ENCODE peak calls at places on chromosomes 2 and 18, in five cellular contexts. One of them, this sample, is unnamed.

GRCh38 chr2:157874278-157874825 is 1.8 kb downstream of the ACVR1 start:
- DNase-seq in upper lobe of right lung: no peak
- DNase-seq in ELF-1: no peak
- DNase-seq in stimulated activated CD4-positive, alpha-beta T cell treated with anti-CD3 and anti-CD28 coated beads, Interleukin-2, amount 100 ng/mL, for 48 hours: no peak
- DNase-seq in MCF 10A: no peak
- DNase-seq in this sample: no peak

GRCh38 chr2:233068762-233069418 is 8.7 kb downstream of the INPP5D start:
- DNase-seq in MCF 10A: no peak
- DNase-seq in stimulated activated CD4-positive, alpha-beta T cell treated with anti-CD3 and anti-CD28 coated beads, Interleukin-2, amount 100 ng/mL, for 48 hours: no peak
- DNase-seq in upper lobe of right lung: peak; percentile 48
- DNase-seq in ELF-1: no peak
- DNase-seq in this sample: no peak

GRCh38 chr2:73373335-73373734 is 12.3 kb upstream of the ALMS1 start:
- DNase-seq in ELF-1: no peak
- DNase-seq in upper lobe of right lung: no peak
- DNase-seq in MCF 10A: no peak
- DNase-seq in stimulated activated CD4-positive, alpha-beta T cell treated with anti-CD3 and anti-CD28 coated beads, Interleukin-2, amount 100 ng/mL, for 48 hours: no peak
- DNase-seq in this sample: no peak

GRCh38 chr18:22831441-22831904 is 101.7 kb upstream of the RBBP8 start:
- DNase-seq in ELF-1: no peak
- DNase-seq in MCF 10A: peak; percentile 97
- DNase-seq in stimulated activated CD4-positive, alpha-beta T cell treated with anti-CD3 and anti-CD28 coated beads, Interleukin-2, amount 100 ng/mL, for 48 hours: no peak
- DNase-seq in upper lobe of right lung: no peak
- DNase-seq in this sample: no peak

GRCh38 chr2:105194022-105194681 is 47.4 kb upstream of the GPR45 start:
- DNase-seq in stimulated activated CD4-positive, alpha-beta T cell treated with anti-CD3 and anti-CD28 coated beads, Interleukin-2, amount 100 ng/mL, for 48 hours: no peak
- DNase-seq in MCF 10A: no peak
- DNase-seq in ELF-1: no peak
- DNase-seq in upper lobe of right lung: no peak
- DNase-seq in this sample: no peak

GRCh38 chr2:64120928-64121327 is 23.3 kb downstream of the PELI1 start:
- DNase-seq in upper lobe of right lung: no peak
- DNase-seq in ELF-1: no peak
- DNase-seq in MCF 10A: peak; percentile 59
- DNase-seq in stimulated activated CD4-positive, alpha-beta T cell treated with anti-CD3 and anti-CD28 coated beads, Interleukin-2, amount 100 ng/mL, for 48 hours: no peak
- DNase-seq in this sample: no peak

GRCh38 chr2:49262815-49263560 is 108.7 kb upstream of the FSHR start:
- DNase-seq in upper lobe of right lung: no peak
- DNase-seq in stimulated activated CD4-positive, alpha-beta T cell treated with anti-CD3 and anti-CD28 coated beads, Interleukin-2, amount 100 ng/mL, for 48 hours: no peak
- DNase-seq in ELF-1: no peak
- DNase-seq in MCF 10A: no peak
- DNase-seq in this sample: no peak

GRCh38 chr18:43170586-43170985 is 55.1 kb upstream of the RIT2 start:
- DNase-seq in upper lobe of right lung: no peak
- DNase-seq in MCF 10A: no peak
- DNase-seq in stimulated activated CD4-positive, alpha-beta T cell treated with anti-CD3 and anti-CD28 coated beads, Interleukin-2, amount 100 ng/mL, for 48 hours: no peak
- DNase-seq in ELF-1: peak; percentile 6
- DNase-seq in this sample: no peak

GRCh38 chr2:230170532-230170931 is 49.3 kb downstream of the SP110 start:
- DNase-seq in upper lobe of right lung: no peak
- DNase-seq in stimulated activated CD4-positive, alpha-beta T cell treated with anti-CD3 and anti-CD28 coated beads, Interleukin-2, amount 100 ng/mL, for 48 hours: no peak
- DNase-seq in MCF 10A: no peak
- DNase-seq in ELF-1: no peak
- DNase-seq in this sample: no peak

GRCh38 chr2:74267068-74267467 is 68.7 kb downstream of the MTHFD2 start:
- DNase-seq in ELF-1: no peak
- DNase-seq in MCF 10A: peak; percentile 63
- DNase-seq in upper lobe of right lung: no peak
- DNase-seq in stimulated activated CD4-positive, alpha-beta T cell treated with anti-CD3 and anti-CD28 coated beads, Interleukin-2, amount 100 ng/mL, for 48 hours: peak; percentile 28
- DNase-seq in this sample: no peak

GRCh38 chr2:217958889-217959235 is 43.9 kb downstream of the TNS1 start:
- DNase-seq in MCF 10A: no peak
- DNase-seq in stimulated activated CD4-positive, alpha-beta T cell treated with anti-CD3 and anti-CD28 coated beads, Interleukin-2, amount 100 ng/mL, for 48 hours: no peak
- DNase-seq in ELF-1: no peak
- DNase-seq in upper lobe of right lung: peak; percentile 27
- DNase-seq in this sample: no peak

GRCh38 chr18:45997689-45998088 is 30.6 kb upstream of the EPG5 start:
- DNase-seq in upper lobe of right lung: no peak
- DNase-seq in ELF-1: no peak
- DNase-seq in MCF 10A: no peak
- DNase-seq in stimulated activated CD4-positive, alpha-beta T cell treated with anti-CD3 and anti-CD28 coated beads, Interleukin-2, amount 100 ng/mL, for 48 hours: peak; percentile 25
- DNase-seq in this sample: no peak

GRCh38 chr2:234292205-234292954 is 204.5 kb downstream of the ARL4C start:
- DNase-seq in MCF 10A: no peak
- DNase-seq in upper lobe of right lung: no peak
- DNase-seq in stimulated activated CD4-positive, alpha-beta T cell treated with anti-CD3 and anti-CD28 coated beads, Interleukin-2, amount 100 ng/mL, for 48 hours: peak; percentile 50
- DNase-seq in ELF-1: no peak
- DNase-seq in this sample: no peak

GRCh38 chr2:40579247-40579646 is 127.4 kb upstream of the SLC8A1 start:
- DNase-seq in ELF-1: no peak
- DNase-seq in upper lobe of right lung: no peak
- DNase-seq in MCF 10A: no peak
- DNase-seq in stimulated activated CD4-positive, alpha-beta T cell treated with anti-CD3 and anti-CD28 coated beads, Interleukin-2, amount 100 ng/mL, for 48 hours: no peak
- DNase-seq in this sample: no peak

GRCh38 chr2:144776766-144777165 is 256.8 kb upstream of the ZEB2 start:
- DNase-seq in stimulated activated CD4-positive, alpha-beta T cell treated with anti-CD3 and anti-CD28 coated beads, Interleukin-2, amount 100 ng/mL, for 48 hours: no peak
- DNase-seq in MCF 10A: no peak
- DNase-seq in upper lobe of right lung: no peak
- DNase-seq in ELF-1: no peak
- DNase-seq in this sample: no peak

GRCh38 chr2:68925298-68925885 is 27.3 kb downstream of the GKN2 start:
- DNase-seq in stimulated activated CD4-positive, alpha-beta T cell treated with anti-CD3 and anti-CD28 coated beads, Interleukin-2, amount 100 ng/mL, for 48 hours: peak; percentile 58
- DNase-seq in upper lobe of right lung: no peak
- DNase-seq in ELF-1: peak; percentile 42
- DNase-seq in MCF 10A: peak; percentile 73
- DNase-seq in this sample: peak; percentile 66

GRCh38 chr2:169139145-169139544 is 69.8 kb downstream of the DHRS9 start:
- DNase-seq in ELF-1: no peak
- DNase-seq in stimulated activated CD4-positive, alpha-beta T cell treated with anti-CD3 and anti-CD28 coated beads, Interleukin-2, amount 100 ng/mL, for 48 hours: no peak
- DNase-seq in upper lobe of right lung: no peak
- DNase-seq in MCF 10A: no peak
- DNase-seq in this sample: no peak

GRCh38 chr18:21662591-21662990 is 42.0 kb downstream of the ABHD3 start:
- DNase-seq in upper lobe of right lung: no peak
- DNase-seq in MCF 10A: no peak
- DNase-seq in stimulated activated CD4-positive, alpha-beta T cell treated with anti-CD3 and anti-CD28 coated beads, Interleukin-2, amount 100 ng/mL, for 48 hours: no peak
- DNase-seq in ELF-1: no peak
- DNase-seq in this sample: no peak

GRCh38 chr18:67300498-67300897 is 216.0 kb downstream of the DSEL start:
- DNase-seq in upper lobe of right lung: no peak
- DNase-seq in ELF-1: no peak
- DNase-seq in MCF 10A: no peak
- DNase-seq in stimulated activated CD4-positive, alpha-beta T cell treated with anti-CD3 and anti-CD28 coated beads, Interleukin-2, amount 100 ng/mL, for 48 hours: no peak
- DNase-seq in this sample: no peak

GRCh38 chr2:86216577-86217555 is 17.6 kb downstream of the MRPL35 start:
- DNase-seq in stimulated activated CD4-positive, alpha-beta T cell treated with anti-CD3 and anti-CD28 coated beads, Interleukin-2, amount 100 ng/mL, for 48 hours: no peak
- DNase-seq in ELF-1: no peak
- DNase-seq in upper lobe of right lung: no peak
- DNase-seq in MCF 10A: peak; percentile 43
- DNase-seq in this sample: no peak

GRCh38 chr2:162768646-162769045 is 69.9 kb downstream of the KCNH7 start:
- DNase-seq in ELF-1: peak; percentile 8
- DNase-seq in upper lobe of right lung: no peak
- DNase-seq in stimulated activated CD4-positive, alpha-beta T cell treated with anti-CD3 and anti-CD28 coated beads, Interleukin-2, amount 100 ng/mL, for 48 hours: no peak
- DNase-seq in MCF 10A: no peak
- DNase-seq in this sample: no peak

GRCh38 chr18:23563377-23564043 is 22.8 kb downstream of the NPC1 start:
- DNase-seq in upper lobe of right lung: no peak
- DNase-seq in stimulated activated CD4-positive, alpha-beta T cell treated with anti-CD3 and anti-CD28 coated beads, Interleukin-2, amount 100 ng/mL, for 48 hours: no peak
- DNase-seq in ELF-1: no peak
- DNase-seq in MCF 10A: peak; percentile 9
- DNase-seq in this sample: no peak

GRCh38 chr2:74767618-74768017 is 66.3 kb upstream of the HK2 start:
- DNase-seq in upper lobe of right lung: no peak
- DNase-seq in stimulated activated CD4-positive, alpha-beta T cell treated with anti-CD3 and anti-CD28 coated beads, Interleukin-2, amount 100 ng/mL, for 48 hours: no peak
- DNase-seq in ELF-1: no peak
- DNase-seq in MCF 10A: no peak
- DNase-seq in this sample: no peak

GRCh38 chr2:75432761-75433361 is 127.9 kb downstream of the EVA1A start:
- DNase-seq in MCF 10A: no peak
- DNase-seq in ELF-1: peak; percentile 66
- DNase-seq in stimulated activated CD4-positive, alpha-beta T cell treated with anti-CD3 and anti-CD28 coated beads, Interleukin-2, amount 100 ng/mL, for 48 hours: no peak
- DNase-seq in upper lobe of right lung: peak; percentile 65
- DNase-seq in this sample: no peak

GRCh38 chr18:62044490-62045000 is 142.3 kb downstream of the PIGN start:
- DNase-seq in MCF 10A: no peak
- DNase-seq in upper lobe of right lung: no peak
- DNase-seq in ELF-1: no peak
- DNase-seq in stimulated activated CD4-positive, alpha-beta T cell treated with anti-CD3 and anti-CD28 coated beads, Interleukin-2, amount 100 ng/mL, for 48 hours: no peak
- DNase-seq in this sample: no peak

GRCh38 chr2:55175254-55176093 is 56.6 kb downstream of the CLHC1 start:
- DNase-seq in ELF-1: no peak
- DNase-seq in MCF 10A: peak; percentile 51
- DNase-seq in upper lobe of right lung: no peak
- DNase-seq in stimulated activated CD4-positive, alpha-beta T cell treated with anti-CD3 and anti-CD28 coated beads, Interleukin-2, amount 100 ng/mL, for 48 hours: no peak
- DNase-seq in this sample: peak; percentile 59

GRCh38 chr2:47801118-47801517 is 18.2 kb downstream of the MSH6 start:
- DNase-seq in stimulated activated CD4-positive, alpha-beta T cell treated with anti-CD3 and anti-CD28 coated beads, Interleukin-2, amount 100 ng/mL, for 48 hours: no peak
- DNase-seq in MCF 10A: no peak
- DNase-seq in upper lobe of right lung: no peak
- DNase-seq in ELF-1: no peak
- DNase-seq in this sample: no peak

This sample was measured in Panc1.